ENCODE peak calls at places on chromosomes 12 and 14, in seven cellular contexts. Q, P, R, A, V, Z and D are unnamed samples.

GRCh38 chr14:51582437-51582836 is 69.3 kb upstream of the FRMD6 start:
- DNase-seq in Q (peak), P (no peak), R (no peak), A (no peak), V (no peak), Z (no peak), D (no peak)

GRCh38 chr14:103708750-103709187 is 6.5 kb downstream of the XRCC3 start:
- DNase-seq in Q (no peak), P (no peak), R (no peak), A (no peak), V (no peak), Z (no peak), D (no peak)

GRCh38 chr12:32535260-32535999 is 136.1 kb downstream of the FGD4 start:
- DNase-seq in Q (peak), P (peak), R (peak), A (no peak), V (no peak), Z (peak), D (peak)

GRCh38 chr12:119328111-119328510 is 6.4 kb upstream of the CCDC60 start:
- DNase-seq in Q (no peak), P (no peak), R (peak), A (peak), V (no peak), Z (no peak), D (no peak)

GRCh38 chr14:34931206-34931605 is 51.6 kb upstream of the SRP54 start:
- DNase-seq in Q (peak), P (no peak), R (no peak), A (peak), V (peak), Z (no peak), D (no peak)

GRCh38 chr12:22700126-22700525 is 75.2 kb downstream of the ETNK1 start:
- DNase-seq in Q (peak), P (no peak), R (no peak), A (no peak), V (no peak), Z (no peak), D (peak)

GRCh38 chr12:232731-233614 is 19.0 kb upstream of the SLC6A12 start:
- DNase-seq in Q (no peak), P (no peak), R (no peak), A (no peak), V (no peak), Z (no peak), D (no peak)

GRCh38 chr12:110683888-110684287 is 5.0 kb downstream of the HVCN1 start:
- DNase-seq in Q (no peak), P (no peak), R (no peak), A (no peak), V (no peak), Z (no peak), D (no peak)

GRCh38 chr12:102568151-102568815 is 87.9 kb upstream of the IGF1 start:
- DNase-seq in Q (no peak), P (peak), R (no peak), A (no peak), V (no peak), Z (no peak), D (no peak)

GRCh38 chr12:49219417-49220026 is 30.6 kb upstream of the TUBA1A start:
- DNase-seq in Q (no peak), P (no peak), R (no peak), A (no peak), V (no peak), Z (no peak), D (no peak)

GRCh38 chr14:68487805-68488590 is 304.9 kb downstream of the ZFP36L1 start:
- DNase-seq in Q (peak), P (no peak), R (no peak), A (no peak), V (no peak), Z (no peak), D (peak)

GRCh38 chr14:61866932-61867920 is 105.0 kb downstream of the SNAPC1 start:
- DNase-seq in Q (peak), P (no peak), R (no peak), A (peak), V (no peak), Z (no peak), D (no peak)

GRCh38 chr12:93825501-93825888 is 148.3 kb downstream of the CRADD start:
- DNase-seq in Q (no peak), P (no peak), R (peak), A (no peak), V (no peak), Z (no peak), D (no peak)

GRCh38 chr14:73250781-73251500 is 13.6 kb downstream of the PAPLN start:
- DNase-seq in Q (no peak), P (no peak), R (no peak), A (no peak), V (peak), Z (no peak), D (no peak)

GRCh38 chr14:104101086-104101621 is 15.7 kb downstream of the ASPG start:
- DNase-seq in Q (no peak), P (no peak), R (no peak), A (no peak), V (peak), Z (peak), D (no peak)

GRCh38 chr12:88362439-88362838 is 217.8 kb downstream of the KITLG start:
- DNase-seq in Q (peak), P (no peak), R (no peak), A (no peak), V (no peak), Z (no peak), D (no peak)

GRCh38 chr12:18446245-18446644 is 184.9 kb downstream of the PIK3C2G start:
- DNase-seq in Q (no peak), P (no peak), R (peak), A (no peak), V (no peak), Z (no peak), D (no peak)